ENCODE peak calls at places on chromosomes 6 and 20, in seven cellular contexts. Z is astrocyte of the spinal cord, K is body of pancreas, H is SK-N-SH, J is choroid plexus epithelial cell, O is cardiac fibroblast, A is HFF-Myc. S is an unnamed sample.
A peak's percentile ranks its signal among the peaks of the same experiment; 100 is the strongest.

GRCh38 chr6:25889877-25890853 is 16.1 kb upstream of the SLC17A3 start:
- DNase-seq in Z (peak; percentile 14), K (peak; percentile 10), H (peak; percentile 58), J (peak; percentile 63), O (peak; percentile 74), A (peak; percentile 19), S (peak; percentile 73)

GRCh38 chr6:45609141-45609638 is 231.5 kb upstream of the SUPT3H start:
- DNase-seq in Z (peak; percentile 79), K (no peak), H (no peak), J (peak; percentile 99), O (peak; percentile 92), A (peak; percentile 97), S (peak; percentile 92)

GRCh38 chr6:139539852-139540251 is 165.4 kb upstream of the CITED2 start:
- DNase-seq in Z (peak; percentile 95), K (peak; percentile 83), H (peak; percentile 6), J (peak; percentile 98), O (peak; percentile 92), A (peak; percentile 59), S (peak; percentile 91)

GRCh38 chr20:20666359-20666758 is 46.1 kb downstream of the RALGAPA2 start:
- DNase-seq in Z (no peak), K (no peak), H (no peak), J (peak; percentile 24), O (no peak), A (no peak), S (no peak)

GRCh38 chr6:3410385-3411360 is 46.2 kb downstream of the SLC22A23 start:
- DNase-seq in Z (peak; percentile 61), K (peak; percentile 63), H (peak; percentile 62), J (peak; percentile 79), O (peak; percentile 67), A (peak; percentile 14), S (peak; percentile 71)

GRCh38 chr6:37162740-37163139 is 7.2 kb upstream of the PIM1 start:
- DNase-seq in Z (no peak), K (no peak), H (peak; percentile 44), J (no peak), O (no peak), A (no peak), S (no peak)

GRCh38 chr20:63967330-63968135 is 2.2 kb downstream of the ZNF512B start:
- DNase-seq in Z (no peak), K (no peak), H (no peak), J (no peak), O (no peak), A (no peak), S (no peak)

GRCh38 chr6:4349323-4349722 is 213.9 kb upstream of the ECI2 start:
- DNase-seq in Z (no peak), K (no peak), H (no peak), J (no peak), O (no peak), A (no peak), S (no peak)

GRCh38 chr20:45833883-45834796 is 541 bp downstream of the SNX21 start:
- DNase-seq in Z (peak; percentile 70), K (peak; percentile 74), H (peak; percentile 98), J (peak; percentile 60), O (peak; percentile 76), A (no peak), S (peak; percentile 63)

GRCh38 chr6:169046483-169047192 is 207.0 kb downstream of the THBS2 start:
- DNase-seq in Z (peak; percentile 76), K (no peak), H (no peak), J (peak; percentile 32), O (no peak), A (no peak), S (no peak)

GRCh38 chr20:62476074-62476838 is 461 bp upstream of the GATA5 start:
- DNase-seq in Z (no peak), K (peak; percentile 38), H (peak; percentile 82), J (no peak), O (no peak), A (no peak), S (no peak)

GRCh38 chr6:42372699-42373098 is 79.0 kb downstream of the TRERF1 start:
- DNase-seq in Z (no peak), K (no peak), H (no peak), J (no peak), O (no peak), A (no peak), S (no peak)

GRCh38 chr6:170042596-170043118 is 248.2 kb downstream of the DLL1 start:
- DNase-seq in Z (no peak), K (no peak), H (no peak), J (no peak), O (no peak), A (no peak), S (no peak)

GRCh38 chr20:63968928-63969760 is 586 bp downstream of the ZNF512B start:
- DNase-seq in Z (no peak), K (no peak), H (peak; percentile 86), J (no peak), O (no peak), A (no peak), S (no peak)

GRCh38 chr6:158408552-158409130 is 96.4 kb downstream of the TULP4 start:
- DNase-seq in Z (peak; percentile 87), K (peak; percentile 16), H (peak; percentile 61), J (peak; percentile 82), O (peak; percentile 93), A (no peak), S (peak; percentile 92)

GRCh38 chr6:92849636-92850035 is 569.7 kb downstream of the EPHA7 start:
- DNase-seq in Z (no peak), K (no peak), H (no peak), J (no peak), O (no peak), A (no peak), S (no peak)

GRCh38 chr6:90343581-90343980 is 46.9 kb upstream of the BACH2 start:
- DNase-seq in Z (peak; percentile 15), K (peak; percentile 20), H (peak; percentile 20), J (peak; percentile 54), O (peak; percentile 29), A (no peak), S (peak; percentile 23)

GRCh38 chr6:116572162-116572561 is 858 bp downstream of the RWDD1 start:
- DNase-seq in Z (peak; percentile 58), K (peak; percentile 50), H (peak; percentile 51), J (peak; percentile 61), O (peak; percentile 45), A (no peak), S (peak; percentile 42)

GRCh38 chr6:150394053-150394875 is 25.5 kb downstream of the IYD start:
- DNase-seq in Z (no peak), K (no peak), H (no peak), J (no peak), O (no peak), A (no peak), S (no peak)

GRCh38 chr6:37155394-37156312 is 14.3 kb upstream of the PIM1 start:
- DNase-seq in Z (no peak), K (peak; percentile 24), H (no peak), J (no peak), O (no peak), A (no peak), S (no peak)

GRCh38 chr20:57557926-57558613 is 2.8 kb upstream of the PCK1 start:
- DNase-seq in Z (no peak), K (no peak), H (no peak), J (no peak), O (no peak), A (no peak), S (no peak)

GRCh38 chr6:136148523-136148922 is 101.6 kb downstream of the MTFR2 start:
- DNase-seq in Z (no peak), K (no peak), H (no peak), J (no peak), O (no peak), A (no peak), S (no peak)

GRCh38 chr20:24781061-24781980 is 167.7 kb upstream of the CST7 start:
- DNase-seq in Z (peak; percentile 55), K (peak; percentile 50), H (peak; percentile 71), J (peak; percentile 72), O (peak; percentile 35), A (no peak), S (peak; percentile 34)

GRCh38 chr6:18551228-18551627 is 164.1 kb downstream of the RNF144B start:
- DNase-seq in Z (peak; percentile 70), K (no peak), H (no peak), J (peak; percentile 76), O (peak; percentile 71), A (peak; percentile 27), S (peak; percentile 76)

GRCh38 chr6:158697798-158698197 is 47.9 kb downstream of the SYTL3 start:
- DNase-seq in Z (peak; percentile 26), K (no peak), H (no peak), J (no peak), O (no peak), A (no peak), S (no peak)

DNA sequence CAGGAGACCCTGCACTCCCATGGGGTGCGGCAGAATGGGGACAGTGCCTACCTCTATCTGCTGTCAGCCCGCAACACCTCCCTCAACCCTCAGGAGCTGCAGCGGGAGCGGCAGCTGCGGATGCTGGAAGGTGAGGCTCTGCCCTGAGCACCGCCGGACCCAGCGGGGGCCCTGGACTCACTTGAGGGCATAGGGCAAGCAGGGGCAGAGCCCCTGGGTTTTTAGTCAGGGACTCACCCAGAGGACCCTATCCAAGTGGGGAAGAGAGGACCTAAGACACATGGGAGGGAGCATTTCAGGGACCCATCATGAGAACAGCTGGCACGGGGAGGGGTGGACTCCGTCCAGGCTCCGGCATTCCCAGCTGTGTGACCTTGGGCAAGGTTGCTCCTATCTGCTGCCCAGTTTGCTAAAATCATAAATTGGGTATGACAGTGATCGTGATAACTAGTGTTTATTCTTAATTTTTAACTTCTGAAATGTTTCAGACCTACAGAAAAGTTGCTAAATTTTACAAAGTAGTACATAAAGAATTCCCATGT is 9.8 kb downstream of the RBCK1 start:
- DNase-seq in Z (no peak), K (peak; percentile 47), H (peak; percentile 46), J (no peak), O (no peak), A (no peak), S (no peak)
- H3K4me3 ChIP-seq in Z (no peak overlapping the region), K (no peak overlapping the region), H (no peak overlapping the region), J (no peak overlapping the region), O (no peak overlapping the region), A (no peak overlapping the region), S (no peak overlapping the region)

GRCh38 chr6:100078509-100078908 is 84.5 kb upstream of the MCHR2 start:
- DNase-seq in Z (peak; percentile 54), K (peak; percentile 15), H (peak; percentile 4), J (peak; percentile 11), O (peak; percentile 17), A (no peak), S (peak; percentile 24)
- TF ChIP-seq CTCF in Z (peak; percentile 56), K (peak; percentile 12), H (peak; percentile 63), J (peak; percentile 44), O (peak; percentile 40), A (peak; percentile 69), S (peak; percentile 37)

GRCh38 chr6:106975699-106976032 is 1.1 kb upstream of the CD24 start:
- DNase-seq in Z (peak; percentile 19), K (no peak), H (peak; percentile 58), J (no peak), O (no peak), A (no peak), S (peak; percentile 7)
- H3K4me3 ChIP-seq in Z (peak overlapping the region; percentile 53), K (peak overlapping the region; percentile 96), H (peak overlapping the region; percentile 52), J (no peak overlapping the region), O (no peak overlapping the region), A (peak overlapping the region; percentile 40), S (peak overlapping the region; percentile 28)

DNA sequence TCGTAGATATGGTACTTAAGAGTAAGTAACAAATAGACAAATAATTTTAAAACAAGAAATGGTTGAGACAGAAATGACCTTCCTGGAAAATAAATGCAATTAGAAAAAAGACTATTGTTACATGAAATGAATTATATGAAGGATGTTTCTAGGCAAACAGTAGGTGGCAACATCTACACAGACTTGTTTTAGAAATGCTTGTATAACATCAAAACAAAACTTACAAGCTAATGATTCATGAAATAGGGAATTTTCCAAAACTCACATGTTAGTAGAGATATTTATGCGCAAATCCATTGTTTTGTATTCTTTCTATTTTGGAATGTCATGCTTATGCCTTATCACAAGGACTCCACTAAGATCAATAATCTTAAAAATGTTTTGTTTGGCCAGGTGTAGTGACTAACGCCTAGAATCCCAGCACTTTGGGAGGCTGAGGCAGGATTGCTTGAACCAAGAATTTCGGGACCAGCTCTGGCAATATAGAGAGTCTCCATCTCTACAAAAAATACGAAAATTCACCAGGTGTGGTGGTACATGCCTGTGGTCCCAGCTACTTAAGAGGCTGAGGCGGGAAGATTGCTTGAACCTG is 32.3 kb upstream of the LGSN start:
- DNase-seq in Z (peak; percentile 46), K (no peak), H (no peak), J (peak; percentile 83), O (peak; percentile 80), A (peak; percentile 38), S (peak; percentile 81)
- TF ChIP-seq CTCF in Z (peak; percentile 42), K (peak; percentile 75), H (peak; percentile 61), J (peak; percentile 55), O (peak; percentile 42), A (peak; percentile 26), S (peak; percentile 48)

S was measured in fibroblast of pulmonary artery.